ENCODE peak calls at places on chromosomes 3 and 15, in ten cellular contexts. P is H1; E is CD8-positive, alpha-beta memory T cell; W is aorta; D is ovary; S is tibial artery; T is K562; K is upper lobe of right lung; L is sigmoid colon; V is GM23248. C is an unnamed sample. For H3K4me1, the result is how much of the 10 kb centered on the place peaks cover.

GRCh38 chr3:37861540-37862051 is at the start of gene CTDSPL:
- DNase-seq in P (peak), E (no peak), W (peak), D (peak), S (peak), T (peak), K (peak), L (peak), V (peak), C (no peak)

GRCh38 chr3:30539772-30540171 is 66.6 kb upstream of the TGFBR2 start:
- DNase-seq in P (no peak), E (no peak), W (no peak), D (no peak), S (no peak), T (no peak), K (no peak), L (no peak), V (peak), C (no peak)

GRCh38 chr15:100111103-100112060 is 230.4 kb downstream of the ADAMTS17 start:
- DNase-seq in P (no peak), E (no peak), W (peak), D (no peak), S (peak), T (no peak), K (peak), L (peak), V (peak), C (no peak)

GRCh38 chr15:81024265-81024875 is 23.6 kb downstream of the TLNRD1 start:
- DNase-seq in P (no peak), E (no peak), W (peak), D (no peak), S (no peak), T (no peak), K (no peak), L (no peak), V (no peak), C (no peak)

GRCh38 chr15:70514236-70514635 is 249.1 kb downstream of the UACA start:
- DNase-seq in P (no peak), E (no peak), W (no peak), D (no peak), S (no peak), T (no peak), K (no peak), L (no peak), V (no peak), C (no peak)

GRCh38 chr3:177451940-177452484 is 254.7 kb upstream of the TBL1XR1 start:
- DNase-seq in P (no peak), E (no peak), W (no peak), D (no peak), S (no peak), T (no peak), K (no peak), L (no peak), V (peak), C (no peak)

GRCh38 chr3:64799606-64800005 is 111.8 kb upstream of the ADAMTS9 start:
- DNase-seq in P (no peak), E (no peak), W (no peak), D (no peak), S (no peak), T (no peak), K (no peak), L (no peak), V (no peak), C (no peak)

GRCh38 chr3:67526246-67526645 is 128.2 kb downstream of the SUCLG2 start:
- DNase-seq in P (no peak), E (no peak), W (no peak), D (no peak), S (no peak), T (no peak), K (no peak), L (no peak), V (peak), C (no peak)

GRCh38 chr3:128970741-128971048 is 23.2 kb downstream of the CFAP92 start:
- DNase-seq in P (no peak), E (no peak), W (no peak), D (no peak), S (no peak), T (no peak), K (no peak), L (no peak), V (peak), C (no peak)

GRCh38 chr3:124832782-124833709 is 54.1 kb downstream of the ITGB5 start:
- DNase-seq in P (no peak), E (no peak), W (no peak), D (no peak), S (no peak), T (no peak), K (no peak), L (no peak), V (peak), C (no peak)

GRCh38 chr3:132211896-132212295 is 105.3 kb upstream of the ACP3 start:
- DNase-seq in P (no peak), E (no peak), W (no peak), D (no peak), S (no peak), T (no peak), K (no peak), L (no peak), V (no peak), C (no peak)

GRCh38 chr3:138846350-138846756 is 11.6 kb upstream of the PIK3CB start:
- DNase-seq in P (no peak), E (no peak), W (no peak), D (no peak), S (no peak), T (no peak), K (no peak), L (no peak), V (no peak), C (no peak)

GRCh38 chr3:189512039-189512438 is 119.2 kb upstream of the TP63 start:
- DNase-seq in P (no peak), E (no peak), W (no peak), D (no peak), S (no peak), T (no peak), K (no peak), L (no peak), V (no peak), C (no peak)

GRCh38 chr15:51051776-51052175 is 42.9 kb downstream of the TNFAIP8L3 start:
- DNase-seq in P (no peak), E (no peak), W (peak), D (no peak), S (peak), T (no peak), K (peak), L (no peak), V (peak), C (no peak)

GRCh38 chr3:33717616-33717865 is 513 bp downstream of the CLASP2 start:
- DNase-seq in P (no peak), E (no peak), W (peak), D (peak), S (peak), T (peak), K (no peak), L (peak), V (peak), C (no peak)

GRCh38 chr3:127676921-127677351 is 4.2 kb downstream of the ABTB1 start:
- DNase-seq in P (peak), E (no peak), W (peak), D (no peak), S (peak), T (no peak), K (peak), L (peak), V (no peak), C (no peak)

GRCh38 chr15:100721758-100722550 is 119.6 kb downstream of the ASB7 start:
- DNase-seq in P (peak), E (no peak), W (peak), D (peak), S (peak), T (no peak), K (no peak), L (peak), V (peak), C (no peak)

GRCh38 chr3:125079675-125080045 is 23.9 kb upstream of the HEG1 start:
- DNase-seq in P (no peak), E (no peak), W (no peak), D (no peak), S (no peak), T (no peak), K (no peak), L (no peak), V (peak), C (no peak)

GRCh38 chr15:63501256-63502089 is 2.9 kb upstream of the USP3 start:
- DNase-seq in P (no peak), E (peak), W (peak), D (peak), S (peak), T (no peak), K (peak), L (peak), V (peak), C (no peak)

GRCh38 chr3:179421500-179421899 is 29.8 kb downstream of the GNB4 start:
- DNase-seq in P (no peak), E (no peak), W (no peak), D (no peak), S (peak), T (no peak), K (no peak), L (no peak), V (peak), C (no peak)

GRCh38 chr15:98771444-98772059 is 123.2 kb downstream of the IGF1R start:
- DNase-seq in P (no peak), E (no peak), W (no peak), D (no peak), S (no peak), T (no peak), K (no peak), L (no peak), V (no peak), C (no peak)

GRCh38 chr3:62521464-62522105 is 148.2 kb upstream of the FEZF2 start:
- DNase-seq in P (no peak), E (no peak), W (no peak), D (no peak), S (no peak), T (no peak), K (no peak), L (no peak), V (no peak), C (no peak)

GRCh38 chr3:159884661-159885402 is 103.8 kb upstream of the IL12A start:
- DNase-seq in P (no peak), E (no peak), W (no peak), D (no peak), S (no peak), T (peak), K (no peak), L (no peak), V (peak), C (no peak)

GRCh38 chr3:176683382-176683781 is 513.9 kb downstream of the TBL1XR1 start:
- DNase-seq in P (no peak), E (no peak), W (no peak), D (no peak), S (no peak), T (no peak), K (no peak), L (no peak), V (no peak), C (no peak)

GRCh38 chr3:107117922-107118576 is 259.2 kb upstream of the CCDC54 start:
- DNase-seq in P (peak), E (no peak), W (no peak), D (peak), S (no peak), T (peak), K (no peak), L (no peak), V (peak), C (peak)

GRCh38 chr3:29236441-29236840 is 44.4 kb upstream of the RBMS3 start:
- DNase-seq in P (no peak), E (no peak), W (no peak), D (no peak), S (no peak), T (no peak), K (no peak), L (no peak), V (no peak), C (no peak)

GRCh38 chr15:28943611-28944230 is 57.9 kb downstream of the APBA2 start:
- DNase-seq in P (no peak), E (no peak), W (peak), D (no peak), S (peak), T (no peak), K (no peak), L (peak), V (no peak), C (no peak)

GRCh38 chr3:127217594-127218456 is 24.9 kb downstream of the PRR23E start:
- DNase-seq in P (no peak), E (no peak), W (no peak), D (no peak), S (no peak), T (no peak), K (no peak), L (no peak), V (peak), C (no peak)

GRCh38 chr3:132256984-132257383 is 60.2 kb upstream of the ACP3 start:
- DNase-seq in P (peak), E (no peak), W (no peak), D (peak), S (no peak), T (no peak), K (no peak), L (no peak), V (peak), C (peak)

GRCh38 chr3:102741105-102741504 is 306.3 kb downstream of the ZPLD1 start:
- DNase-seq in P (no peak), E (no peak), W (no peak), D (no peak), S (no peak), T (no peak), K (no peak), L (no peak), V (peak), C (no peak)

GRCh38 chr15:94335616-94336015 is 104.3 kb downstream of the MCTP2 start:
- DNase-seq in P (no peak), E (no peak), W (no peak), D (no peak), S (no peak), T (no peak), K (no peak), L (no peak), V (peak), C (no peak)

GRCh38 chr3:155661730-155662129 is 83.1 kb downstream of the PLCH1 start:
- DNase-seq in P (no peak), E (no peak), W (no peak), D (no peak), S (no peak), T (no peak), K (no peak), L (no peak), V (no peak), C (no peak)

GRCh38 chr3:40173291-40173710 is 136.2 kb upstream of the EIF1B start:
- DNase-seq in P (no peak), E (no peak), W (no peak), D (no peak), S (no peak), T (no peak), K (no peak), L (no peak), V (no peak), C (no peak)

GRCh38 chr3:105836533-105836932 is 32.3 kb downstream of the CBLB start:
- DNase-seq in P (no peak), E (peak), W (no peak), D (no peak), S (no peak), T (peak), K (no peak), L (no peak), V (peak), C (no peak)

DNA sequence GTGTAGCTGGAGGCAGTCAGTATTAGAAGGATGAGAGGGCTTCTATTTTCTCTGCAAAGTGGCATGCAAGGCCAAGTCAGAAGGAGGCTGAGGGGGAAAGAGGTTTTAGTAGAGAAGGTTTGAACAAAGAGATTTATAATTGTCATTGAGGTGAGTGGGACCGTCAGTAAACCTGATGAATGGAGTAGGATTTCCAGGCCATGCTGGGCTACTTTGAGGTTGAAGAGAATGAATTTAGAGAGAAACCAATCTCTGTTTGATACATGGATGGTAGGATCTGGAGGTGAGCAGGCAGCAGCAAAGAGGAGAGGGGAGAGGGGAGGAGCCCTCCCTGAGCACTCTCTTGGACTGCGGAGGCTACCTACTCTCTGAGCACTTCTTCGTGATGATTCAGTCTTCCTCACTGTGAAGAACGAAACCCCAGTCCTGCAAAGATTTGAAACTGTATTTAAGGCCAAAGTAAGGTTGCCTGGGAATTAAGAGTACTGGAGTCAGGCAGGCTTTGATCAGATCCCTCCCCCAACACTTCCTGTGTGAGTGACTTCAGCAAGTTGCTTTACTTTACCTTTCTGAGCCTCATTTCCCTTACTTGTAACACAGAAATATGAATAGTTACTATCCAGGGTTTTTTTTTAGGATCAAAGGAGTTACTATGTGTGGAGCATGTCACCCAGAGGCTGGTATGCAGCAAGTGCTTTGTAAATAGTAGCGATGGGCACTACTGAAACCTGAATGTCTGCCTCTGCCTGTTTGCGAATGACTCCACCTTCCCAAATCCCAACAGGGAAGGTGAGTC is 75.8 kb downstream of the RPL39L start:
- DNase-seq in P (no peak), E (no peak), W (no peak), D (no peak), S (no peak), T (no peak), K (no peak), L (no peak), V (no peak), C (no peak)
- H3K27ac ChIP-seq in P (no peak), E (no peak), W (no peak), D (no peak), S (no peak), T (no peak), K (peak), L (no peak), V (no peak), C (no peak)

DNA sequence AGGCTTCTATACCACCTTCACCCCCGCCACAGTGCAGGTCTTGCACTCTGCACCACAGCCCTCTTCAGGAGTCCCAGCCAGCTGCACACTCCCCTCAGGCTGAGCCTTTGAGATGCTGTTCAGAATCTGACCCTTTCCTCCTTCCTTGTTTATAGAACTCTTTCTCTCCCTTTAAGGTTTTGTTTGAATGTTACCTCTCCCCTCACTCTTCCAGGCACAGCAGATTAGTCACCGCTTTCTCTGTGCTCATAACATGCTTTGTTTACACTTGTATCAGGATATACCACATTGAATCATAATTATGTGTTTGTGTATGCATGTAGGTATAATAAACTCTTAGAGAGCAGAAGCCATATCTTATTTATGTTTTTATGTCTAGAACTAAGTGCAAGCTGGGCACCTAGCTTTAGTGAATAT is 168.4 kb upstream of the BCL6 start:
- DNase-seq in P (no peak), E (no peak), W (no peak), D (no peak), S (no peak), T (no peak), K (no peak), L (no peak), V (peak), C (no peak)
- H3K4me1 ChIP-seq in P (under half), E (under half), W (under half), D (under half), S (under half), T (under half), K (under half), L (under half), V (under half), C (under half)

GRCh38 chr3:58055309-58055708 is 47.1 kb downstream of the FLNB start:
- DNase-seq in P (no peak), E (no peak), W (no peak), D (no peak), S (no peak), T (no peak), K (no peak), L (no peak), V (no peak), C (no peak)

GRCh38 chr3:58051196-58051595 is 43.0 kb downstream of the FLNB start:
- DNase-seq in P (no peak), E (no peak), W (peak), D (peak), S (peak), T (no peak), K (peak), L (peak), V (peak), C (no peak)

GRCh38 chr3:58052373-58053273 is 44.4 kb downstream of the FLNB start:
- DNase-seq in P (no peak), E (no peak), W (peak), D (peak), S (peak), T (peak), K (peak), L (peak), V (peak), C (no peak)

GRCh38 chr3:58058654-58059263 is 50.5 kb downstream of the FLNB start:
- DNase-seq in P (no peak), E (no peak), W (no peak), D (no peak), S (no peak), T (no peak), K (no peak), L (no peak), V (peak), C (no peak)

DNA sequence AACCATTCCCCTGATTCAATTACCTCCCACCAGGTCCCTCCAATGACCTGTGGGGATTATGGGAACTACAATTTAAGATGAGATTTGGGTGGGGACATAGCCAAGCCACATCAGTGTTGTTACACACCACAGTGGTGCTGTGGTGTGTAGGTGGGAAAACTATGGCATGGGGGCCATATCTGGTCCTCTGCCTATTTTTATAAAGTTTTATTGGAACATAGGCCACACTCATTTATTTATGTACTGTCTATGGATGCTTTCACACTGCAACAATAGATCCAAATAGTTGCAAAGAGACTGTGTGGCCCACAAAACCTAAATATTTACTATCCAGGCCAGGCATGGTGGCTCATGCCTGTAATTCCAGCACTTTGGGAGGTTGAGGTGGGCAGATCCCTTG is 46.4 kb downstream of the FLNB start:
- DNase-seq in P (no peak), E (no peak), W (no peak), D (no peak), S (no peak), T (no peak), K (no peak), L (no peak), V (no peak), C (no peak)
- H3K27ac ChIP-seq in P (no peak), E (no peak), W (no peak), D (no peak), S (peak), T (no peak), K (no peak), L (peak), V (no peak), C (no peak)

GRCh38 chr3:50171540-50172301 is 16.6 kb downstream of the SEMA3F start:
- DNase-seq in P (no peak), E (no peak), W (no peak), D (no peak), S (no peak), T (no peak), K (no peak), L (no peak), V (no peak), C (no peak)
- H3K4me1 ChIP-seq in P (under half), E (under half), W (under half), D (under half), S (under half), T (under half), K (under half), L (under half), V (under half), C (under half)

GRCh38 chr3:16317561-16317945 is 52.5 kb downstream of the OXNAD1 start:
- DNase-seq in P (no peak), E (no peak), W (no peak), D (no peak), S (no peak), T (no peak), K (no peak), L (no peak), V (no peak), C (no peak)

GRCh38 chr3:16315623-16316022 is 50.6 kb downstream of the OXNAD1 start:
- DNase-seq in P (no peak), E (no peak), W (no peak), D (no peak), S (no peak), T (no peak), K (no peak), L (no peak), V (no peak), C (no peak)

GRCh38 chr3:16316396-16316795 is 51.4 kb downstream of the OXNAD1 start:
- DNase-seq in P (no peak), E (no peak), W (no peak), D (no peak), S (no peak), T (no peak), K (no peak), L (no peak), V (no peak), C (no peak)

GRCh38 chr3:16318216-16318615 is 53.2 kb downstream of the OXNAD1 start:
- DNase-seq in P (no peak), E (no peak), W (no peak), D (no peak), S (no peak), T (no peak), K (no peak), L (no peak), V (peak), C (no peak)

GRCh38 chr3:16316847-16317560 is 52.0 kb downstream of the OXNAD1 start:
- DNase-seq in P (no peak), E (no peak), W (no peak), D (no peak), S (no peak), T (no peak), K (no peak), L (no peak), V (no peak), C (no peak)
- H3K27ac ChIP-seq in P (no peak), E (no peak), W (no peak), D (no peak), S (no peak), T (no peak), K (peak), L (no peak), V (no peak), C (no peak)